ENCODE peak calls at places on chromosome 16, in eight cellular contexts. W is neural crest cell, G is MCF 10A, M is glutamatergic neuron, T is GM06990, L is astrocyte of the cerebellum, R is nephron progenitor cell, J is DND-41. Q is an unnamed sample.

GRCh38 chr16:28590384-28591340 is 6.2 kb downstream of the SULT1A2 start:
- DNase-seq in R (no peak), L (no peak), M (no peak), T (no peak), G (no peak), J (no peak), W (no peak), Q (no peak)

GRCh38 chr16:22813223-22813945 is 578 bp upstream of the HS3ST2 start:
- DNase-seq in R (peak; percentile 95), L (no peak), J (peak; percentile 34), W (peak; percentile 88), G (peak; percentile 45), T (peak; percentile 17), M (peak; percentile 72), Q (no peak)

GRCh38 chr16:17939723-17940122 is 396.8 kb downstream of the NPIPA8 start:
- DNase-seq in M (no peak), T (peak; percentile 38), J (no peak), G (no peak), R (no peak), W (no peak), L (no peak), Q (no peak)

GRCh38 chr16:57146735-57147134 is 39.1 kb downstream of the PSME3IP1 start:
- DNase-seq in T (no peak), G (peak; percentile 25), M (peak; percentile 47), J (no peak), L (no peak), R (no peak), W (no peak), Q (no peak)

GRCh38 chr16:75254359-75254837 is 3.0 kb upstream of the BCAR1 start:
- DNase-seq in L (no peak), R (peak; percentile 28), J (no peak), M (no peak), W (no peak), G (peak; percentile 88), T (no peak), Q (no peak)

GRCh38 chr16:22206847-22207714 is 1.0 kb downstream of the EEF2K start:
- DNase-seq in M (peak; percentile 61), L (peak; percentile 53), J (peak; percentile 60), G (peak; percentile 87), R (peak; percentile 44), T (peak; percentile 80), W (no peak), Q (peak; percentile 84)

GRCh38 chr16:69772560-69773254 is 10.6 kb downstream of the WWP2 start:
- DNase-seq in R (no peak), J (no peak), M (no peak), T (no peak), G (no peak), L (no peak), W (no peak), Q (no peak)

GRCh38 chr16:69243479-69243878 is 56.5 kb downstream of the SNTB2 start:
- DNase-seq in G (no peak), M (no peak), W (no peak), R (no peak), J (no peak), T (no peak), L (peak; percentile 83), Q (no peak)

GRCh38 chr16:28494141-28494851 is at the start of gene APOBR:
- DNase-seq in W (no peak), M (no peak), T (peak; percentile 80), G (no peak), R (no peak), L (no peak), J (peak; percentile 94), Q (peak; percentile 87)

GRCh38 chr16:66052745-66053144 is 313.7 kb upstream of the CDH5 start:
- DNase-seq in W (no peak), T (no peak), G (peak; percentile 14), R (no peak), M (no peak), L (no peak), J (no peak), Q (no peak)

GRCh38 chr16:1743376-1744337 is 27.7 kb downstream of the NME3 start:
- DNase-seq in L (no peak), M (peak; percentile 16), T (no peak), G (peak; percentile 76), W (no peak), J (no peak), R (no peak), Q (no peak)

GRCh38 chr16:47026947-47027346 is 53.5 kb upstream of the DNAJA2 start:
- DNase-seq in W (no peak), L (no peak), G (no peak), J (no peak), M (no peak), R (no peak), T (no peak), Q (no peak)

GRCh38 chr16:66486773-66487579 is 59.9 kb downstream of the BEAN1 start:
- DNase-seq in W (no peak), R (no peak), J (no peak), T (no peak), G (peak; percentile 69), L (peak; percentile 63), M (no peak), Q (no peak)

GRCh38 chr16:85037721-85038120 is 10.1 kb downstream of the KIAA0513 start:
- DNase-seq in R (no peak), W (no peak), T (no peak), J (no peak), L (no peak), M (no peak), G (no peak), Q (no peak)

GRCh38 chr16:59179446-59180082 is 445.4 kb upstream of the GOT2 start:
- DNase-seq in M (no peak), J (no peak), T (no peak), W (no peak), G (peak; percentile 26), L (no peak), R (no peak), Q (no peak)

GRCh38 chr16:48918520-48919258 is 308.7 kb upstream of the N4BP1 start:
- DNase-seq in R (no peak), T (no peak), J (no peak), W (no peak), G (peak; percentile 43), M (no peak), L (no peak), Q (no peak)

GRCh38 chr16:67954421-67955196 is 10.7 kb upstream of the LCAT start:
- DNase-seq in J (no peak), M (no peak), W (no peak), L (no peak), T (no peak), R (no peak), G (no peak), Q (no peak)

GRCh38 chr16:84460406-84461028 is 43.9 kb downstream of the MEAK7 start:
- DNase-seq in R (no peak), T (no peak), M (no peak), W (no peak), J (no peak), L (no peak), G (no peak), Q (no peak)

GRCh38 chr16:51337662-51338061 is 186.6 kb upstream of the SALL1 start:
- DNase-seq in T (no peak), W (no peak), J (no peak), M (no peak), G (peak; percentile 5), R (no peak), L (no peak), Q (no peak)

GRCh38 chr16:27149986-27150385 is 53.3 kb upstream of the KDM8 start:
- DNase-seq in W (no peak), T (peak; percentile 26), M (no peak), G (no peak), L (no peak), R (no peak), J (no peak), Q (no peak)
- TF ChIP-seq CTCF in W (no peak), T (no peak), M (no peak), G (no peak), L (no peak), R (no peak), J (no peak), Q (no peak)

GRCh38 chr16:86303787-86304685 is 206.3 kb upstream of the FOXF1 start:
- DNase-seq in R (peak; percentile 61), G (no peak), T (no peak), M (no peak), L (no peak), J (no peak), W (no peak), Q (no peak)
- TF ChIP-seq CTCF in R (no peak), G (no peak), T (no peak), M (no peak), L (no peak), J (no peak), W (no peak), Q (no peak)

GRCh38 chr16:7316266-7316888 is 16.3 kb upstream of the RBFOX1 start:
- DNase-seq in W (no peak), R (no peak), G (no peak), M (no peak), J (no peak), L (no peak), T (no peak), Q (no peak)

GRCh38 chr16:7317982-7318381 is 14.7 kb upstream of the RBFOX1 start:
- DNase-seq in M (no peak), J (no peak), T (no peak), L (no peak), R (no peak), G (no peak), W (no peak), Q (no peak)

GRCh38 chr16:7315813-7316212 is 16.8 kb upstream of the RBFOX1 start:
- DNase-seq in L (no peak), R (no peak), T (no peak), W (no peak), M (no peak), G (no peak), J (no peak), Q (no peak)

GRCh38 chr16:7318661-7319060 is 14.0 kb upstream of the RBFOX1 start:
- DNase-seq in R (no peak), G (no peak), L (no peak), M (no peak), J (no peak), T (no peak), W (no peak), Q (no peak)

DNA sequence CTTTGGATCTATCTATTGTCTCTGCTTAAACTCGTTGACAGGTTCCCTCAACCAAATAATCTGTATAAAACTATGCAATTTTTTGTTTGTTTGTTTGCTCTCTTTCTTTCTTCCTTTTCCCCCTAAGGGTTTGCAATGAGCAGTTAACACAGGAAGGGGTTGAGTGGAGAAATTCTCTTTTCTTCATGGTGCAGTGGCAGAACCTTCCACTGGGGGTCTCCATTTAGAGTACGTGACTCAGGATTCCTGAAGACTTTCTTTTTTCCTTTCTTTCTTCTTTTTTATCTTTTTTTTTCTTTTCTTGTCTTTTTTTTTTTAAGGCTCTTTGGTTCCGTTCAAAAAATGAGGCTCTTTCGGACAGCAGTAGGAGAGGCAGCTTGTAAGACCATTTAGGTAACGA is 19.5 kb upstream of the RBFOX1 start:
- DNase-seq in L (no peak), T (no peak), R (peak; percentile 36), G (no peak), J (peak; percentile 10), W (peak; percentile 22), M (peak; percentile 20), Q (no peak)
- TF ChIP-seq CTCF in L (peak; percentile 23), T (peak; percentile 4), R (peak; percentile 63), G (no peak), J (peak; percentile 62), W (peak; percentile 71), M (peak; percentile 70), Q (no peak)

DNA sequence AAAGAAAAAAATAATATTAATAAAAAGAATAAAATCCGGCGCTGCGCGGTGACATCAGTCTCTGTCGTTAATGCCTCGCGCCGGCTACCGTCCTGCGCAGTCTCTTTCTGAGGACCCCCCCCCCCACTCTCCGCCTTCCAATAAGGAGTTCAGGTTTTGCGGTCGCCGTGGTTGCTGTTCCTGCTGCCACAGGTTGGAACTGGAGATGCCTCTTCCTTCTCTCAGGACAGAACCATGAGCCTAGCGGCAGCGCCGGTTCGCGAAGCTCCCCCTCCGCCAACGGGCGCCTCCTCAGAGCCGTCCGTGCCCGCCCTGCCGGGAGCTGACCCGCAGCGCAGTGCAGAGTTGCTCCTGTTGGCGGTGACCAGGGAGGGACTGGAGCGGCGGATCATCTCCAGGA is 2093.4 kb downstream of the TP53TG3F start:
- DNase-seq in R (no peak), G (no peak), W (no peak), L (no peak), J (no peak), T (no peak), M (no peak), Q (no peak)
- TF ChIP-seq CTCF in R (no peak), G (no peak), W (no peak), L (no peak), J (no peak), T (no peak), M (no peak), Q (no peak)